ENCODE peak calls at places on chromosomes 3 and 15, in ten cellular contexts. One of them, this sample, is unnamed.
A peak's percentile ranks its signal among the peaks of the same experiment; 100 is the strongest.

GRCh38 chr3:177431525-177432255 is 234.4 kb upstream of the TBL1XR1 start:
- DNase-seq in IMR-90: no peak
- DNase-seq in H1: no peak
- DNase-seq in CD4-positive, alpha-beta T cell: no peak
- DNase-seq in effector memory CD4-positive, alpha-beta T cell: no peak
- DNase-seq in dorsolateral prefrontal cortex: no peak
- DNase-seq in caudate nucleus: no peak
- DNase-seq in psoas muscle: no peak
- DNase-seq in sigmoid colon: no peak
- DNase-seq in fibroblast of lung: no peak
- DNase-seq in this sample: no peak

GRCh38 chr3:29764059-29764458 is 483.2 kb downstream of the RBMS3 start:
- DNase-seq in IMR-90: peak; percentile 83
- DNase-seq in H1: no peak
- DNase-seq in CD4-positive, alpha-beta T cell: no peak
- DNase-seq in effector memory CD4-positive, alpha-beta T cell: no peak
- DNase-seq in dorsolateral prefrontal cortex: no peak
- DNase-seq in caudate nucleus: no peak
- DNase-seq in psoas muscle: no peak
- DNase-seq in sigmoid colon: no peak
- DNase-seq in fibroblast of lung: peak; percentile 68
- DNase-seq in this sample: no peak

GRCh38 chr3:57556459-57557087 is 499 bp downstream of the PDE12 start:
- DNase-seq in IMR-90: no peak
- DNase-seq in H1: peak; percentile 60
- DNase-seq in CD4-positive, alpha-beta T cell: peak; percentile 12
- DNase-seq in effector memory CD4-positive, alpha-beta T cell: no peak
- DNase-seq in dorsolateral prefrontal cortex: no peak
- DNase-seq in caudate nucleus: no peak
- DNase-seq in psoas muscle: peak; percentile 29
- DNase-seq in sigmoid colon: peak; percentile 71
- DNase-seq in fibroblast of lung: peak; percentile 48
- DNase-seq in this sample: peak; percentile 73

GRCh38 chr3:23682646-23683045 is 123.1 kb upstream of the UBE2E1 start:
- DNase-seq in IMR-90: no peak
- DNase-seq in H1: no peak
- DNase-seq in CD4-positive, alpha-beta T cell: no peak
- DNase-seq in effector memory CD4-positive, alpha-beta T cell: no peak
- DNase-seq in dorsolateral prefrontal cortex: no peak
- DNase-seq in caudate nucleus: no peak
- DNase-seq in psoas muscle: peak; percentile 18
- DNase-seq in sigmoid colon: no peak
- DNase-seq in fibroblast of lung: no peak
- DNase-seq in this sample: no peak

GRCh38 chr3:27171113-27171512 is 198.1 kb downstream of the NEK10 start:
- DNase-seq in IMR-90: no peak
- DNase-seq in H1: no peak
- DNase-seq in CD4-positive, alpha-beta T cell: no peak
- DNase-seq in effector memory CD4-positive, alpha-beta T cell: no peak
- DNase-seq in dorsolateral prefrontal cortex: no peak
- DNase-seq in caudate nucleus: no peak
- DNase-seq in psoas muscle: no peak
- DNase-seq in sigmoid colon: no peak
- DNase-seq in fibroblast of lung: no peak
- DNase-seq in this sample: no peak

GRCh38 chr3:58994746-58995330 is 55.0 kb downstream of the CFAP20DC start:
- DNase-seq in IMR-90: peak; percentile 79
- DNase-seq in H1: no peak
- DNase-seq in CD4-positive, alpha-beta T cell: no peak
- DNase-seq in effector memory CD4-positive, alpha-beta T cell: no peak
- DNase-seq in dorsolateral prefrontal cortex: no peak
- DNase-seq in caudate nucleus: no peak
- DNase-seq in psoas muscle: no peak
- DNase-seq in sigmoid colon: no peak
- DNase-seq in fibroblast of lung: peak; percentile 60
- DNase-seq in this sample: no peak

GRCh38 chr3:184651945-184652344 is 59.9 kb downstream of the MAGEF1 start:
- DNase-seq in IMR-90: no peak
- DNase-seq in H1: no peak
- DNase-seq in CD4-positive, alpha-beta T cell: no peak
- DNase-seq in effector memory CD4-positive, alpha-beta T cell: no peak
- DNase-seq in dorsolateral prefrontal cortex: no peak
- DNase-seq in caudate nucleus: no peak
- DNase-seq in psoas muscle: no peak
- DNase-seq in sigmoid colon: no peak
- DNase-seq in fibroblast of lung: peak; percentile 26
- DNase-seq in this sample: no peak

GRCh38 chr3:34783881-34784280 is 855.4 kb upstream of the ARPP21 start:
- DNase-seq in IMR-90: no peak
- DNase-seq in H1: no peak
- DNase-seq in CD4-positive, alpha-beta T cell: no peak
- DNase-seq in effector memory CD4-positive, alpha-beta T cell: no peak
- DNase-seq in dorsolateral prefrontal cortex: no peak
- DNase-seq in caudate nucleus: no peak
- DNase-seq in psoas muscle: no peak
- DNase-seq in sigmoid colon: no peak
- DNase-seq in fibroblast of lung: peak; percentile 17
- DNase-seq in this sample: no peak

GRCh38 chr15:98138910-98139309 is 178.4 kb downstream of the ARRDC4 start:
- DNase-seq in IMR-90: no peak
- DNase-seq in H1: no peak
- DNase-seq in CD4-positive, alpha-beta T cell: no peak
- DNase-seq in effector memory CD4-positive, alpha-beta T cell: no peak
- DNase-seq in dorsolateral prefrontal cortex: no peak
- DNase-seq in caudate nucleus: no peak
- DNase-seq in psoas muscle: no peak
- DNase-seq in sigmoid colon: no peak
- DNase-seq in fibroblast of lung: no peak
- DNase-seq in this sample: no peak

GRCh38 chr3:162175904-162176303 is 679.3 kb downstream of the OTOL1 start:
- DNase-seq in IMR-90: no peak
- DNase-seq in H1: no peak
- DNase-seq in CD4-positive, alpha-beta T cell: no peak
- DNase-seq in effector memory CD4-positive, alpha-beta T cell: no peak
- DNase-seq in dorsolateral prefrontal cortex: no peak
- DNase-seq in caudate nucleus: no peak
- DNase-seq in psoas muscle: no peak
- DNase-seq in sigmoid colon: no peak
- DNase-seq in fibroblast of lung: no peak
- DNase-seq in this sample: no peak

GRCh38 chr3:14411166-14411526 is 8.7 kb downstream of the SLC6A6 start:
- DNase-seq in IMR-90: no peak
- DNase-seq in H1: no peak
- DNase-seq in CD4-positive, alpha-beta T cell: no peak
- DNase-seq in effector memory CD4-positive, alpha-beta T cell: no peak
- DNase-seq in dorsolateral prefrontal cortex: no peak
- DNase-seq in caudate nucleus: no peak
- DNase-seq in psoas muscle: no peak
- DNase-seq in sigmoid colon: no peak
- DNase-seq in fibroblast of lung: no peak
- DNase-seq in this sample: no peak

GRCh38 chr3:183108002-183108449 is 8.7 kb upstream of the MCCC1 start:
- DNase-seq in IMR-90: peak; percentile 44
- DNase-seq in H1: no peak
- DNase-seq in CD4-positive, alpha-beta T cell: no peak
- DNase-seq in effector memory CD4-positive, alpha-beta T cell: no peak
- DNase-seq in dorsolateral prefrontal cortex: no peak
- DNase-seq in caudate nucleus: no peak
- DNase-seq in psoas muscle: no peak
- DNase-seq in sigmoid colon: no peak
- DNase-seq in fibroblast of lung: peak; percentile 48
- DNase-seq in this sample: no peak
- H3K27ac ChIP-seq in IMR-90: no peak overlapping the region
- H3K27ac ChIP-seq in H1: no peak overlapping the region
- H3K27ac ChIP-seq in CD4-positive, alpha-beta T cell: no peak overlapping the region
- H3K27ac ChIP-seq in effector memory CD4-positive, alpha-beta T cell: no peak overlapping the region
- H3K27ac ChIP-seq in dorsolateral prefrontal cortex: no peak overlapping the region
- H3K27ac ChIP-seq in caudate nucleus: no peak overlapping the region
- H3K27ac ChIP-seq in psoas muscle: no peak overlapping the region
- H3K27ac ChIP-seq in sigmoid colon: no peak overlapping the region
- H3K27ac ChIP-seq in fibroblast of lung: no peak overlapping the region
- H3K27ac ChIP-seq in this sample: no peak overlapping the region

GRCh38 chr3:38031022-38031994 is 1.9 kb upstream of the PLCD1 start:
- DNase-seq in IMR-90: no peak
- DNase-seq in H1: no peak
- DNase-seq in CD4-positive, alpha-beta T cell: peak; percentile 47
- DNase-seq in effector memory CD4-positive, alpha-beta T cell: peak; percentile 39
- DNase-seq in dorsolateral prefrontal cortex: no peak
- DNase-seq in caudate nucleus: no peak
- DNase-seq in psoas muscle: peak; percentile 43
- DNase-seq in sigmoid colon: peak; percentile 83
- DNase-seq in fibroblast of lung: peak; percentile 38
- DNase-seq in this sample: no peak

GRCh38 chr3:38030126-38031021 is 932 bp upstream of the PLCD1 start:
- DNase-seq in IMR-90: no peak
- DNase-seq in H1: no peak
- DNase-seq in CD4-positive, alpha-beta T cell: no peak
- DNase-seq in effector memory CD4-positive, alpha-beta T cell: no peak
- DNase-seq in dorsolateral prefrontal cortex: no peak
- DNase-seq in caudate nucleus: no peak
- DNase-seq in psoas muscle: no peak
- DNase-seq in sigmoid colon: no peak
- DNase-seq in fibroblast of lung: no peak
- DNase-seq in this sample: no peak

GRCh38 chr3:38028621-38029361 is 651 bp downstream of the PLCD1 start:
- DNase-seq in IMR-90: no peak
- DNase-seq in H1: peak; percentile 77
- DNase-seq in CD4-positive, alpha-beta T cell: no peak
- DNase-seq in effector memory CD4-positive, alpha-beta T cell: no peak
- DNase-seq in dorsolateral prefrontal cortex: no peak
- DNase-seq in caudate nucleus: no peak
- DNase-seq in psoas muscle: no peak
- DNase-seq in sigmoid colon: no peak
- DNase-seq in fibroblast of lung: no peak
- DNase-seq in this sample: peak; percentile 75

GRCh38 chr3:38027466-38028465 is 1.7 kb downstream of the PLCD1 start:
- DNase-seq in IMR-90: no peak
- DNase-seq in H1: no peak
- DNase-seq in CD4-positive, alpha-beta T cell: no peak
- DNase-seq in effector memory CD4-positive, alpha-beta T cell: no peak
- DNase-seq in dorsolateral prefrontal cortex: no peak
- DNase-seq in caudate nucleus: no peak
- DNase-seq in psoas muscle: no peak
- DNase-seq in sigmoid colon: no peak
- DNase-seq in fibroblast of lung: no peak
- DNase-seq in this sample: no peak

DNA sequence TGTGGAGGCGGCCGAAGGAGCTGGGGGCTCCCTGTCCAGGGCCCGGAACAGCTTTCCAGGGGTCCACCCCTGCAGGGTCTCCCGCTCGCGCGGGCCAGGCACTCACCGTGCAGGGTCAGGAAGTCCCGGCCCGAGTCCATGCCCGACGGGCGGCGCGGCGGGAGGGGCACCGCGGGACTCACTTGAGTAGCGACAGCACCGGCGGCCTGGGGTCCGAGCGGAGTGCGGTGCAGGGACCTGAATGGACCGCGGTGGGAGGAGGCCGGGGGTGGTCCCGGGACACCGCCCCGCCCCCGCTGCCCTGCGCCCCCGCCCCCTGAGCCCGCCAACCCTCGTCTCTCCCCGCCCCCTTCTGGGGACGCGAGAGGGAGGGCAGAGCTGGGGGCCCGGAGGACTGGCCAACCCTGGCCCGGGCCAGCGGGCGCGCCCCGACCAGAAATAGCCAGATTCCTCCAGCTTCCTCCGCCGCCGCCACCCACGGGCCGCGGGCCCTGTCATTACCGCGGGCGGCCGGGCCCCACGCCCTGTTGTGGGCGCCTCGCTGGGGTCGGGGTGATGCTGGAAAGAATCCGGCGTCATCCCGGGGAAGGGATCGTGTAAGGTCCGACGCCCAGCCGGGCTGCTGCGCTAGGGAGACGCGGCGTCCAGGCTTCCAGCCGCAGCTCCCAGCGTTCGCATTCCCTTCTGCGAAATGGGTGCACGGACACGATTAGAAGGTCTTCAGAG is at the start of gene PLCD1:
- DNase-seq in IMR-90: no peak
- DNase-seq in H1: peak; percentile 86
- DNase-seq in CD4-positive, alpha-beta T cell: no peak
- DNase-seq in effector memory CD4-positive, alpha-beta T cell: peak; percentile 37
- DNase-seq in dorsolateral prefrontal cortex: no peak
- DNase-seq in caudate nucleus: no peak
- DNase-seq in psoas muscle: peak; percentile 81
- DNase-seq in sigmoid colon: peak; percentile 90
- DNase-seq in fibroblast of lung: peak; percentile 64
- DNase-seq in this sample: peak; percentile 96
- H3K27ac ChIP-seq in IMR-90: peak within 1 kb of the TSS; percentile 3
- H3K27ac ChIP-seq in H1: no peak within 1 kb of the TSS
- H3K27ac ChIP-seq in CD4-positive, alpha-beta T cell: no peak within 1 kb of the TSS
- H3K27ac ChIP-seq in effector memory CD4-positive, alpha-beta T cell: no peak within 1 kb of the TSS
- H3K27ac ChIP-seq in dorsolateral prefrontal cortex: no peak within 1 kb of the TSS
- H3K27ac ChIP-seq in caudate nucleus: peak within 1 kb of the TSS; percentile 91
- H3K27ac ChIP-seq in psoas muscle: peak within 1 kb of the TSS; percentile 47
- H3K27ac ChIP-seq in sigmoid colon: peak within 1 kb of the TSS; percentile 87
- H3K27ac ChIP-seq in fibroblast of lung: peak within 1 kb of the TSS; percentile 51
- H3K27ac ChIP-seq in this sample: peak within 1 kb of the TSS; percentile 43

DNA sequence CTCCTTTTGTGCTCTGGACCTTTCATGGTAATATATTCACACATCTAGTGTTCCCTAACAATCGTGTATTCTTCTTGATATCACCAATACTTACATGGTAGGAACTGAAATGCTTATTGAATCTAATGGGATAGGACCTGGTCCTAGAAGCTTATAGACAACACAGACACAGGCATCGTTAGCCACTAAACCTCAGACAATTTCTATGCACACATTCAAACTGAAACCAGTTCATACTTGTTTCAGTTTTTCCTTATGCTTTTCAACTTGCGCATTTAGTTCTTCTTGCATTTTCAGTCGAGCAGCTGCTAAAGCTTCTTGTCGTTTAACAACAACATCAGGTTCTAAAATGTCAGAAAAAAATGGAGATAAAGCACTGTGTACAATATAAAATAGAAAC is 2.3 kb downstream of the SELENOS start:
- DNase-seq in IMR-90: no peak
- DNase-seq in H1: no peak
- DNase-seq in CD4-positive, alpha-beta T cell: no peak
- DNase-seq in effector memory CD4-positive, alpha-beta T cell: no peak
- DNase-seq in dorsolateral prefrontal cortex: no peak
- DNase-seq in caudate nucleus: no peak
- DNase-seq in psoas muscle: no peak
- DNase-seq in sigmoid colon: no peak
- DNase-seq in fibroblast of lung: no peak
- DNase-seq in this sample: no peak
- H3K27ac ChIP-seq in IMR-90: no peak overlapping the region
- H3K27ac ChIP-seq in H1: no peak overlapping the region
- H3K27ac ChIP-seq in CD4-positive, alpha-beta T cell: no peak overlapping the region
- H3K27ac ChIP-seq in effector memory CD4-positive, alpha-beta T cell: no peak overlapping the region
- H3K27ac ChIP-seq in dorsolateral prefrontal cortex: no peak overlapping the region
- H3K27ac ChIP-seq in caudate nucleus: no peak overlapping the region
- H3K27ac ChIP-seq in psoas muscle: no peak overlapping the region
- H3K27ac ChIP-seq in sigmoid colon: no peak overlapping the region
- H3K27ac ChIP-seq in fibroblast of lung: no peak overlapping the region
- H3K27ac ChIP-seq in this sample: no peak overlapping the region

GRCh38 chr3:113002033-113002432 is 11.2 kb downstream of the GTPBP8 start:
- DNase-seq in IMR-90: no peak
- DNase-seq in H1: no peak
- DNase-seq in CD4-positive, alpha-beta T cell: no peak
- DNase-seq in effector memory CD4-positive, alpha-beta T cell: no peak
- DNase-seq in dorsolateral prefrontal cortex: no peak
- DNase-seq in caudate nucleus: no peak
- DNase-seq in psoas muscle: no peak
- DNase-seq in sigmoid colon: no peak
- DNase-seq in fibroblast of lung: no peak
- DNase-seq in this sample: no peak
- H3K27ac ChIP-seq in IMR-90: no peak overlapping the region
- H3K27ac ChIP-seq in H1: no peak overlapping the region
- H3K27ac ChIP-seq in CD4-positive, alpha-beta T cell: peak overlapping the region; percentile 22
- H3K27ac ChIP-seq in effector memory CD4-positive, alpha-beta T cell: peak overlapping the region; percentile 30
- H3K27ac ChIP-seq in dorsolateral prefrontal cortex: no peak overlapping the region
- H3K27ac ChIP-seq in caudate nucleus: no peak overlapping the region
- H3K27ac ChIP-seq in psoas muscle: no peak overlapping the region
- H3K27ac ChIP-seq in sigmoid colon: no peak overlapping the region
- H3K27ac ChIP-seq in fibroblast of lung: no peak overlapping the region
- H3K27ac ChIP-seq in this sample: no peak overlapping the region

This sample was measured in right cardiac atrium.